ENCODE peak calls at places on chromosomes 13 and 19, in ten cellular contexts. Z, Q, A, R, P, S, V, N, O and J are unnamed samples.

GRCh38 chr13:23822252-23822824 is 66.9 kb downstream of the MIPEP start:
- DNase-seq in Z (no peak), Q (no peak), A (no peak), R (no peak), P (no peak), S (no peak), V (no peak), N (no peak), O (no peak), J (no peak)

GRCh38 chr13:30824651-30825050 is 81.4 kb upstream of the MEDAG start:
- DNase-seq in Z (peak), Q (no peak), A (no peak), R (no peak), P (no peak), S (no peak), V (no peak), N (peak), O (no peak), J (no peak)

GRCh38 chr19:44603201-44603945 is 10.0 kb upstream of the IGSF23 start:
- DNase-seq in Z (no peak), Q (no peak), A (no peak), R (peak), P (peak), S (peak), V (peak), N (no peak), O (no peak), J (no peak)

GRCh38 chr19:55369651-55370304 is 485 bp downstream of the IL11 start:
- DNase-seq in Z (no peak), Q (no peak), A (no peak), R (no peak), P (no peak), S (no peak), V (peak), N (no peak), O (no peak), J (no peak)

GRCh38 chr19:37977391-37977790 is 70.4 kb downstream of the SIPA1L3 start:
- DNase-seq in Z (no peak), Q (no peak), A (no peak), R (no peak), P (no peak), S (no peak), V (no peak), N (no peak), O (no peak), J (no peak)

GRCh38 chr13:23399254-23399796 is 34.2 kb downstream of the SACS start:
- DNase-seq in Z (no peak), Q (no peak), A (peak), R (no peak), P (no peak), S (no peak), V (no peak), N (no peak), O (no peak), J (no peak)

GRCh38 chr19:5621945-5622464 is 571 bp downstream of the SAFB2 start:
- DNase-seq in Z (peak), Q (peak), A (no peak), R (peak), P (peak), S (peak), V (no peak), N (no peak), O (no peak), J (peak)

GRCh38 chr13:37313383-37313782 is 207.9 kb upstream of the CSNK1A1L start:
- DNase-seq in Z (no peak), Q (no peak), A (no peak), R (no peak), P (no peak), S (no peak), V (peak), N (no peak), O (no peak), J (no peak)

GRCh38 chr19:30318261-30318660 is 53.9 kb upstream of the ZNF536 start:
- DNase-seq in Z (no peak), Q (no peak), A (no peak), R (no peak), P (no peak), S (no peak), V (no peak), N (no peak), O (no peak), J (no peak)

GRCh38 chr19:18060472-18060871 is 26.3 kb downstream of the IL12RB1 start:
- DNase-seq in Z (no peak), Q (no peak), A (no peak), R (no peak), P (no peak), S (no peak), V (no peak), N (no peak), O (no peak), J (no peak)
- H3K4me3 ChIP-seq in Z (no peak), Q (no peak), A (no peak), R (no peak), P (no peak), S (no peak), V (no peak), N (no peak), O (no peak), J (no peak)

GRCh38 chr19:40084948-40085347 is 5.8 kb downstream of the ZNF780A start:
- DNase-seq in Z (no peak), Q (no peak), A (no peak), R (no peak), P (no peak), S (no peak), V (no peak), N (no peak), O (no peak), J (no peak)

GRCh38 chr19:40091205-40092129 is 724 bp upstream of the ZNF780A start:
- DNase-seq in Z (no peak), Q (no peak), A (no peak), R (no peak), P (no peak), S (no peak), V (no peak), N (no peak), O (no peak), J (no peak)

GRCh38 chr19:40088299-40089047 is 2.3 kb downstream of the ZNF780A start:
- DNase-seq in Z (no peak), Q (no peak), A (no peak), R (no peak), P (no peak), S (no peak), V (no peak), N (no peak), O (no peak), J (no peak)

GRCh38 chr19:40089462-40089861 is 1.3 kb downstream of the ZNF780A start:
- DNase-seq in Z (no peak), Q (no peak), A (no peak), R (no peak), P (peak), S (no peak), V (peak), N (no peak), O (no peak), J (no peak)

GRCh38 chr19:40090256-40091204 is at the start of gene ZNF780A:
- DNase-seq in Z (peak), Q (peak), A (peak), R (peak), P (peak), S (peak), V (peak), N (peak), O (peak), J (peak)
- TF ChIP-seq POLR2A in Z (peak), Q (peak), A (no peak), R (no peak), P (no peak), S (peak), V (peak), N (no peak), O (peak), J (no peak)

GRCh38 chr13:27533155-27533643 is 82.8 kb upstream of the MTIF3 start:
- DNase-seq in Z (peak), Q (peak), A (peak), R (peak), P (peak), S (peak), V (peak), N (peak), O (peak), J (peak)
- H3K4me3 ChIP-seq in Z (no peak), Q (no peak), A (peak), R (no peak), P (peak), S (no peak), V (no peak), N (peak), O (no peak), J (no peak)

GRCh38 chr19:3716147-3716668 is 8.0 kb downstream of the TJP3 start:
- DNase-seq in Z (no peak), Q (no peak), A (no peak), R (no peak), P (no peak), S (no peak), V (no peak), N (no peak), O (no peak), J (no peak)

GRCh38 chr19:3710265-3710812 is 2.2 kb downstream of the TJP3 start:
- DNase-seq in Z (peak), Q (peak), A (no peak), R (peak), P (peak), S (no peak), V (peak), N (peak), O (peak), J (peak)

GRCh38 chr19:3708207-3708931 is at the start of gene TJP3:
- DNase-seq in Z (peak), Q (peak), A (no peak), R (no peak), P (no peak), S (no peak), V (peak), N (peak), O (no peak), J (peak)

GRCh38 chr19:3707868-3708206 is 347 bp upstream of the TJP3 start:
- DNase-seq in Z (no peak), Q (no peak), A (no peak), R (no peak), P (no peak), S (no peak), V (no peak), N (no peak), O (no peak), J (no peak)

DNA sequence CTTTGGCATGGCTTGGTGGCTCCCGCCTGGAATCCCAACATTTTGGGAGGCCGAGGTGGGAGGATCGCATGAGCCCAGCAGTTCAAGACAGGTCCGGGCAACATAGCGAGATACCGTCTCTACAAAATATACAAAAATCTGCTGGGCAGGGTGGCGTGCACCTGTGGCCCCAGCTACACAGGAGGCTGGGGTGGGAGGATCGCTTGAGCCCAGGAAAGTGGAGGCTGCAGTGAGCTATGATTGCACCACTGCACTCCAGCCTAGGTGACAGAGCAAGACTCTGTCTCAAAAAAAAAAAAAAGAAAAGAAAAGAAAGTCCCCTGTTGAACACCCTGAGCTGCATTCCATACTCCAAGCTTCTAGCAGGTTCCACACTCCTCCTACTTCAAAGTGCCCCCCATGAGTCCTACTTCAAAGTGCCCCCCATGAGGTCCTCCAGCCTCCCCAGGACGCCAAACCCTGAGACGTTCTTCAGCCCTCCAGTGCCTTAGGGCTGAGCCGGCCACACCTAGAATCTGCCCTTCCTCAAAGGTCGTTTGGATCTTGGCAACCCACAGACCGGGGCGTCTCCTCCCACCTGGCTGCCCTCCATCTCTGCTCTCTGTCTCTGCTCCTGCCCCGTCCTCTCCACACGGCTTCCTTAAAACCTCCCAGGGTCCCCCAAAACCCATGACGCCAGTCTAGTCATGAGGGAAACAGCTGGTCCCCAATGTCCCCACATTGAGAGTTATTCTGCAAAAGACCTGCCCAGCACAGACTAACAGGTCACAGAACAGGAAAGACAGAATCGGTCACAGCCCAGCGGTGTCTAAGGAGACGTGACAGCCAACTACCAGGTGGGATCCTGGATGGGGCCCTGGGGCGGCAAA is 4.7 kb downstream of the TJP3 start:
- DNase-seq in Z (no peak), Q (peak), A (no peak), R (no peak), P (no peak), S (no peak), V (no peak), N (peak), O (no peak), J (no peak)
- TF ChIP-seq POLR2A in Z (no peak), Q (peak), A (no peak), R (no peak), P (no peak), S (no peak), V (no peak), N (no peak), O (no peak), J (no peak)